ENCODE peak calls at places on chromosome 9, in four cellular contexts. A, E, O and B are unnamed samples.

GRCh38 chr9:123997665-123998277 is 13.8 kb upstream of the LHX2 start:
- DNase-seq in O (no peak), A (peak; percentile 42), E (no peak), B (no peak)

GRCh38 chr9:34253460-34253837 is 74.6 kb downstream of the UBAP1 start:
- DNase-seq in A (no peak), E (no peak), O (no peak), B (no peak)

GRCh38 chr9:137294091-137294683 is 7.9 kb downstream of the NRARP start:
- DNase-seq in E (peak; percentile 67), A (peak; percentile 52), O (peak; percentile 80), B (peak; percentile 73)

GRCh38 chr9:124342402-124342945 is 72.8 kb downstream of the PSMB7 start:
- DNase-seq in O (no peak), A (no peak), E (no peak), B (no peak)

GRCh38 chr9:108207611-108208051 is 648.2 kb downstream of the ACTL7B start:
- DNase-seq in A (no peak), O (no peak), E (no peak), B (no peak)

GRCh38 chr9:16154570-16155078 is 601.8 kb downstream of the CCDC171 start:
- DNase-seq in E (no peak), A (peak; percentile 79), O (no peak), B (no peak)

GRCh38 chr9:125142560-125143376 is 560 bp downstream of the SCAI start:
- DNase-seq in A (peak; percentile 61), O (no peak), E (no peak), B (no peak)

GRCh38 chr9:126628146-126628545 is 14.4 kb downstream of the LMX1B start:
- DNase-seq in E (no peak), A (no peak), O (no peak), B (peak; percentile 93)

GRCh38 chr9:110615526-110615925 is 36.0 kb upstream of the SVEP1 start:
- DNase-seq in O (no peak), E (no peak), A (no peak), B (no peak)

GRCh38 chr9:4027616-4028015 is 272.3 kb downstream of the GLIS3 start:
- DNase-seq in E (no peak), A (no peak), O (no peak), B (no peak)

GRCh38 chr9:74760031-74760700 is 127.6 kb downstream of the TRPM6 start:
- DNase-seq in A (no peak), E (no peak), O (peak; percentile 24), B (no peak)

GRCh38 chr9:98345011-98345410 is 89.6 kb upstream of the TBC1D2 start:
- DNase-seq in A (no peak), O (no peak), E (peak; percentile 19), B (no peak)

GRCh38 chr9:22111871-22112247 is 102.8 kb upstream of the CDKN2B start:
- DNase-seq in A (no peak), E (no peak), O (no peak), B (no peak)

GRCh38 chr9:77927265-77927664 is 104.3 kb downstream of the GNAQ start:
- DNase-seq in A (no peak), E (no peak), O (no peak), B (no peak)

GRCh38 chr9:18890372-18890771 is 142.6 kb downstream of the SAXO1 start:
- DNase-seq in A (no peak), E (no peak), O (no peak), B (peak; percentile 44)

GRCh38 chr9:93918071-93918470 is 37.1 kb downstream of the BARX1 start:
- DNase-seq in E (no peak), A (no peak), O (no peak), B (no peak)

GRCh38 chr9:122364783-122365150 is 6.1 kb upstream of the PTGS1 start:
- DNase-seq in E (no peak), O (no peak), A (no peak), B (no peak)

GRCh38 chr9:1157836-1158235 is 107.7 kb downstream of the DMRT2 start:
- DNase-seq in E (no peak), O (no peak), A (no peak), B (no peak)

GRCh38 chr9:134218230-134218629 is 53.9 kb upstream of the RNU6ATAC start:
- DNase-seq in A (no peak), E (no peak), O (no peak), B (peak; percentile 25)

GRCh38 chr9:129812385-129812784 is 9.4 kb downstream of the TOR1B start:
- DNase-seq in O (no peak), E (no peak), A (no peak), B (no peak)

GRCh38 chr9:105191508-105192118 is 52.8 kb upstream of the SLC44A1 start:
- DNase-seq in O (peak; percentile 95), A (no peak), E (no peak), B (no peak)

GRCh38 chr9:30732060-30732459 is 1652.4 kb upstream of the ACO1 start:
- DNase-seq in A (peak; percentile 20), O (peak; percentile 2), E (no peak), B (no peak)

GRCh38 chr9:127805620-127806019 is 2.9 kb downstream of the FPGS start:
- DNase-seq in O (peak; percentile 51), E (no peak), A (peak; percentile 88), B (peak; percentile 62)

GRCh38 chr9:20707708-20708107 is 23.6 kb downstream of the FOCAD start:
- DNase-seq in E (no peak), A (no peak), O (no peak), B (no peak)

DNA sequence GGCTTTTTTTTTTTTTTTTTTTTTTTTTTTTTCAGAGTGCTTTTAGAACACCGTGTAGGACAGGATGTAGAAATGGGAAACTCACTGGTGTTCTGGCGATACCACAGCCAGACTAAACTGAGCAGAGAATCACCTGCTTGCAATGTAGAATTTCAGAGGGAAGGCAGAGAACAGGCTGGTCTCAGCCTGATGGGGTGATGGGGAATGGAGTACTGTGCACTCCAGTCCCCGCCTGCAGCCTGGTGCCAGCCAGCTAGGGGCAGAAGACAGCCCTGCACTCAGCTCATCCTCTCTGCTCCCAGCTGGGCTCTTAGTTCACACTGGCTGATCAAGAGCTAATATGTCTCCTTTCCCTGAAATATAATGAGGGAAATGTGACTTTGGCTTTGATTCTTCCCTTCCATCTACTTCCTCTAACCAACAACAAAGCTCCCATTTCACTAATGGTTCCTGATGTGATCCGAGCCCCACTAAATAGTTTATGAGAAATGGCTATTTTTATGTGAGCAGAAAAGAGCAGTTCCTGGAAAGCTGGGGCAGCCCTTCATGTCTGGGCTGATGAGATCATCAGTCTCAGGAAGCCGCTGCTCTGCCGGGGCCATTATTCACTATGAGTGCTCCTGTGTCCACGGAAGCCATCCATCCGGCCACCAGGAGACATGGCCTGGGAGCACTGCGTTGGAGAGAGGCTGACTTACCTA is 209.7 kb downstream of the GADD45G start:
- DNase-seq in A (no peak), O (no peak), E (no peak), B (peak; percentile 66)
- TF ChIP-seq FOXJ3 in A (no peak), O (no peak), E (no peak), B (no peak)

GRCh38 chr9:120423812-120424211 is 156.2 kb downstream of the CDK5RAP2 start:
- DNase-seq in A (no peak), E (no peak), O (no peak), B (no peak)

GRCh38 chr9:120418315-120418714 is 161.7 kb downstream of the CDK5RAP2 start:
- DNase-seq in A (no peak), O (no peak), E (no peak), B (no peak)

GRCh38 chr9:120424248-120424647 is 155.7 kb downstream of the CDK5RAP2 start:
- DNase-seq in E (no peak), O (no peak), A (no peak), B (no peak)
- TF ChIP-seq FOXJ3 in E (no peak), O (no peak), A (no peak), B (no peak)

DNA sequence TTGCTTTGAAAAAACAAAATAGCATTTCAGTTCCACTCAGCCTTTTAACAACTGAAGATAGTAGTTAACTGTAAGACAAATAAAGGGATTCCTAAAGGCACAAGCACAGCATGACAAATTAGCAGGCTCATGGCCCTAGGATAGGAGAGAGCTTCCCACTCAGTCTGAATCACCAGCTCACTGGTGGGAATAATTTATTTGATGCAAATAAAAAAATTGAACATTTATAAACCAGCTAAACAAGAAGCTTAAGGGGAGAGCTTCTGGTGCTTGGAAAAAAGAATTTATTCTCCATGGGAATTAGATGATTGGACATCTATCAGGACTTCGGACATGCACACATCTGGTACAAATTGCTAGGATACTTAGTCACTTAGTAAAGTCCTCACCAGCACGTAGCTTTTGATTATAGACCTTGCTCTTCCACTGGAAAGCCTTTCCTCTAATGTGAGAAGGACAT is 294.1 kb upstream of the TNC start:
- DNase-seq in O (no peak), A (no peak), E (no peak), B (no peak)
- TF ChIP-seq FOXJ3 in O (no peak), A (no peak), E (no peak), B (no peak)

GRCh38 chr9:70101265-70101664 is 57.6 kb downstream of the MAMDC2 start:
- DNase-seq in A (no peak), E (no peak), O (no peak), B (no peak)
- TF ChIP-seq FOXJ3 in A (no peak), E (no peak), O (no peak), B (no peak)

DNA sequence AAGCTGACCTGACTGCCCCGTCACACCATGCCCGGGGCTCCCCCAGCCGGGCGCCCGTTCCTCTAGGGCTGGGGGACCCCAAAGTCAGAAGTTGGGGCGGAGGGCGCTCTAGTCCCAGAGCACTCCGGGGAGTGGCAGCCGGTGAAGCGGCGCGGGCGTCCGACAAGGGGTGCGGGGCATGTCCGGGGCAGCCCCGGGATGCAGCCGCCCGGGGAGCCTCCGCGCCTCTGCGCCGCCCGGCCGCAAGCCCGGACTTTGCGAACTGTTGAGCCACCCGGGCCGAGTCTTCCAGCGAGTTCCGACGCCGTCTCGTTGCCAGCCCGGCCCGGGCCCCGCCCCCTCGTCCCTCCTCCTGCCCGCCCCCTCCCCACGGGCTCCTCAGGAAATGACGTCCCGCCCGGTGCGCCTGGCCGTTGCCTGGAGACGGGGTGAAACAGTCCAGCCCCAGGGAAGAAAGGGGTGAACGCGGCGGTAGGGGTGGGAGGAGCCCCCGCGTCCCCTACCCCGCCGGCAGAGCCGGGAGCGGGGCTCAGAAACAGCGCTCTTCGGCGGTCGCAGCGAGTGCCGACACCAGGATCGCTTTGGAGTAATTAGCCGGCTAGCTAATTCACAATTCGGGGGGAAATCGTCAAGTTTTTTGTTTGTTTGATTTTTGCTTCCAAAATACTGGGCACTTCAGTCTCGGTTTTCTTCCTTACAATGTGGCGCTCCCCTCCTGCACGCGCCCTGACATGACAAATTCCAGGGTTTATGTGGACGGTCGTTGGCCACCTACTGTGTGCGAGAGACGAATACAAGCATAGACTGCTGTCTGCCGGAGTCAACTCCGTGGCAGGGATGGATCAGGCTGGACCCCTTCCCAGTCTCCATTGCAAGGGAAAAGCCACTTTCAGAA is at the start of gene WHRN:
- DNase-seq in A (peak; percentile 95), O (peak; percentile 77), E (peak; percentile 95), B (peak; percentile 95)
- TF ChIP-seq FOXJ3 in A (no peak), O (no peak), E (peak; percentile 76), B (no peak)